ENCODE peak calls at places on chromosomes 13 and 19, in nine cellular contexts. One of them, this sample, is unnamed.

GRCh38 chr19:45100797-45101196 is 7.8 kb downstream of the PPP1R37 start:
- DNase-seq in fibroblast of villous mesenchyme: peak
- DNase-seq in left ventricle myocardium inferior: no peak
- DNase-seq in MM.1S: no peak
- DNase-seq in RWPE2: no peak
- DNase-seq in fibroblast of the aortic adventitia: no peak
- DNase-seq in kidney epithelial cell: no peak
- DNase-seq in adrenal gland: peak
- DNase-seq in fibroblast of mammary gland: peak
- DNase-seq in this sample: no peak

GRCh38 chr13:99103536-99103935 is 97.1 kb upstream of the UBAC2 start:
- DNase-seq in fibroblast of villous mesenchyme: no peak
- DNase-seq in left ventricle myocardium inferior: no peak
- DNase-seq in MM.1S: no peak
- DNase-seq in RWPE2: no peak
- DNase-seq in fibroblast of the aortic adventitia: no peak
- DNase-seq in kidney epithelial cell: no peak
- DNase-seq in adrenal gland: no peak
- DNase-seq in fibroblast of mammary gland: no peak
- DNase-seq in this sample: no peak

GRCh38 chr13:37001921-37002250 is 1.3 kb downstream of the EXOSC8 start:
- DNase-seq in fibroblast of villous mesenchyme: no peak
- DNase-seq in left ventricle myocardium inferior: no peak
- DNase-seq in MM.1S: no peak
- DNase-seq in RWPE2: no peak
- DNase-seq in fibroblast of the aortic adventitia: no peak
- DNase-seq in kidney epithelial cell: no peak
- DNase-seq in adrenal gland: no peak
- DNase-seq in fibroblast of mammary gland: no peak
- DNase-seq in this sample: no peak

GRCh38 chr13:94534171-94534570 is 54.7 kb upstream of the DCT start:
- DNase-seq in fibroblast of villous mesenchyme: no peak
- DNase-seq in left ventricle myocardium inferior: no peak
- DNase-seq in MM.1S: no peak
- DNase-seq in RWPE2: no peak
- DNase-seq in fibroblast of the aortic adventitia: no peak
- DNase-seq in kidney epithelial cell: no peak
- DNase-seq in adrenal gland: no peak
- DNase-seq in fibroblast of mammary gland: peak
- DNase-seq in this sample: no peak

GRCh38 chr19:16258440-16258903 is 60.8 kb downstream of the AP1M1 start:
- DNase-seq in fibroblast of villous mesenchyme: no peak
- DNase-seq in left ventricle myocardium inferior: peak
- DNase-seq in MM.1S: no peak
- DNase-seq in RWPE2: no peak
- DNase-seq in fibroblast of the aortic adventitia: no peak
- DNase-seq in kidney epithelial cell: no peak
- DNase-seq in adrenal gland: peak
- DNase-seq in fibroblast of mammary gland: no peak
- DNase-seq in this sample: no peak

GRCh38 chr19:12801466-12802266 is at the start of the genes PRDX2 and THSD8:
- DNase-seq in fibroblast of villous mesenchyme: peak
- DNase-seq in left ventricle myocardium inferior: peak
- DNase-seq in MM.1S: peak
- DNase-seq in RWPE2: peak
- DNase-seq in fibroblast of the aortic adventitia: peak
- DNase-seq in kidney epithelial cell: no peak
- DNase-seq in adrenal gland: peak
- DNase-seq in fibroblast of mammary gland: peak
- DNase-seq in this sample: peak

GRCh38 chr13:25132021-25132420 is 36.1 kb downstream of the PABPC3 start:
- DNase-seq in fibroblast of villous mesenchyme: no peak
- DNase-seq in left ventricle myocardium inferior: no peak
- DNase-seq in MM.1S: no peak
- DNase-seq in RWPE2: no peak
- DNase-seq in fibroblast of the aortic adventitia: no peak
- DNase-seq in kidney epithelial cell: no peak
- DNase-seq in adrenal gland: no peak
- DNase-seq in fibroblast of mammary gland: no peak
- DNase-seq in this sample: no peak

GRCh38 chr19:1221904-1222255 is 15.9 kb downstream of the CBARP start:
- DNase-seq in fibroblast of villous mesenchyme: no peak
- DNase-seq in left ventricle myocardium inferior: no peak
- DNase-seq in MM.1S: no peak
- DNase-seq in RWPE2: no peak
- DNase-seq in fibroblast of the aortic adventitia: no peak
- DNase-seq in kidney epithelial cell: no peak
- DNase-seq in adrenal gland: no peak
- DNase-seq in fibroblast of mammary gland: no peak
- DNase-seq in this sample: no peak

GRCh38 chr13:113049981-113050380 is 55.6 kb upstream of the F7 start:
- DNase-seq in fibroblast of villous mesenchyme: no peak
- DNase-seq in left ventricle myocardium inferior: no peak
- DNase-seq in MM.1S: no peak
- DNase-seq in RWPE2: peak
- DNase-seq in fibroblast of the aortic adventitia: no peak
- DNase-seq in kidney epithelial cell: no peak
- DNase-seq in adrenal gland: no peak
- DNase-seq in fibroblast of mammary gland: no peak
- DNase-seq in this sample: no peak

GRCh38 chr19:48351341-48351752 is 12.4 kb downstream of the TMEM143 start:
- DNase-seq in fibroblast of villous mesenchyme: peak
- DNase-seq in left ventricle myocardium inferior: peak
- DNase-seq in MM.1S: peak
- DNase-seq in RWPE2: no peak
- DNase-seq in fibroblast of the aortic adventitia: peak
- DNase-seq in kidney epithelial cell: no peak
- DNase-seq in adrenal gland: peak
- DNase-seq in fibroblast of mammary gland: peak
- DNase-seq in this sample: peak

GRCh38 chr19:42695811-42696503 is 44.3 kb downstream of the PSG3 start:
- DNase-seq in fibroblast of villous mesenchyme: no peak
- DNase-seq in left ventricle myocardium inferior: no peak
- DNase-seq in MM.1S: no peak
- DNase-seq in RWPE2: no peak
- DNase-seq in fibroblast of the aortic adventitia: no peak
- DNase-seq in kidney epithelial cell: no peak
- DNase-seq in adrenal gland: no peak
- DNase-seq in fibroblast of mammary gland: no peak
- DNase-seq in this sample: no peak

GRCh38 chr19:35013047-35013819 is 13.1 kb downstream of the GRAMD1A start:
- DNase-seq in fibroblast of villous mesenchyme: peak
- DNase-seq in left ventricle myocardium inferior: peak
- DNase-seq in MM.1S: peak
- DNase-seq in RWPE2: no peak
- DNase-seq in fibroblast of the aortic adventitia: peak
- DNase-seq in kidney epithelial cell: no peak
- DNase-seq in adrenal gland: peak
- DNase-seq in fibroblast of mammary gland: peak
- DNase-seq in this sample: peak

GRCh38 chr19:14185158-14185557 is 20.8 kb downstream of the ADGRL1 start:
- DNase-seq in fibroblast of villous mesenchyme: no peak
- DNase-seq in left ventricle myocardium inferior: no peak
- DNase-seq in MM.1S: no peak
- DNase-seq in RWPE2: no peak
- DNase-seq in fibroblast of the aortic adventitia: no peak
- DNase-seq in kidney epithelial cell: no peak
- DNase-seq in adrenal gland: no peak
- DNase-seq in fibroblast of mammary gland: no peak
- DNase-seq in this sample: no peak

GRCh38 chr13:113539176-113539575 is 45.4 kb upstream of the TFDP1 start:
- DNase-seq in fibroblast of villous mesenchyme: no peak
- DNase-seq in left ventricle myocardium inferior: no peak
- DNase-seq in MM.1S: no peak
- DNase-seq in RWPE2: peak
- DNase-seq in fibroblast of the aortic adventitia: no peak
- DNase-seq in kidney epithelial cell: no peak
- DNase-seq in adrenal gland: no peak
- DNase-seq in fibroblast of mammary gland: no peak
- DNase-seq in this sample: no peak

GRCh38 chr13:59409211-59409610 is 754.5 kb downstream of the DIAPH3 start:
- DNase-seq in fibroblast of villous mesenchyme: peak
- DNase-seq in left ventricle myocardium inferior: peak
- DNase-seq in MM.1S: no peak
- DNase-seq in RWPE2: no peak
- DNase-seq in fibroblast of the aortic adventitia: no peak
- DNase-seq in kidney epithelial cell: no peak
- DNase-seq in adrenal gland: peak
- DNase-seq in fibroblast of mammary gland: no peak
- DNase-seq in this sample: no peak

GRCh38 chr13:110627351-110627750 is 12.0 kb downstream of the NAXD start:
- DNase-seq in fibroblast of villous mesenchyme: no peak
- DNase-seq in left ventricle myocardium inferior: no peak
- DNase-seq in MM.1S: no peak
- DNase-seq in RWPE2: no peak
- DNase-seq in fibroblast of the aortic adventitia: no peak
- DNase-seq in kidney epithelial cell: no peak
- DNase-seq in adrenal gland: no peak
- DNase-seq in fibroblast of mammary gland: no peak
- DNase-seq in this sample: no peak

DNA sequence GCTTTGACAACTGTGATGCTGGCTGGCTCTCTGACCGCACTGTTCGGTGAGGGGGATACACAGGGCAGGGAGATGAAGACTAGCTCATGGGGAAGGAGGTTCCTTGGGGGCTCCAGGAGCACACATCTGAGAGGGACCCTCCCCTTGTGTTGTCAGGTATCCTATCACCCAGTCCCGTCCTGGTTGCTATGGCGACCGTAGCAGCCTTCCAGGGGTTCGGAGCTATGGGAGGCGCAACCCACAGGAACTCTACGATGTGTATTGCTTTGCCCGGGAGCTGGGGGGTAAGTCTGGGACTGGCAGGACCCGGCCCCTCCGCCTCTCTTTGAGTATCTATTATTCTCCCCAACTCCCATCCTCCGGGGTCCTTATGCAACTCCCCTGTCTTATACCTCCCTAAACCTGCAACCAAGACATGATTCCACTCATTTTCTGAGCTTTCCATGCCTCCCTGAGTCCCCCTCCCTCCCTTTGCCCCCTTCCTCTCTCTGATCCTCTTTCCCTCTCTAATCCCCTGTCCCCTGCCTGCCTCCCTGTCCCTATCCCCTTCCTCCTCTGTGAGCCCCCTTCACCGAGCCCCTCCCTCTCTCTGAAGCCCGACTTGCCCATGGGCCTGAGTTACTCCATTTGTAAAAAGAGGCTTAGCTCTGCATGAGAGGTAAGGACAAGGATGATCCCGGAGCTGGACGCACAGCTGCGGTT is 12.5 kb downstream of the NCAN start:
- DNase-seq in fibroblast of villous mesenchyme: no peak
- DNase-seq in left ventricle myocardium inferior: no peak
- DNase-seq in MM.1S: no peak
- DNase-seq in RWPE2: no peak
- DNase-seq in fibroblast of the aortic adventitia: no peak
- DNase-seq in kidney epithelial cell: no peak
- DNase-seq in adrenal gland: no peak
- DNase-seq in fibroblast of mammary gland: no peak
- DNase-seq in this sample: no peak
- H3K4me3 ChIP-seq in fibroblast of villous mesenchyme: peak
- H3K4me3 ChIP-seq in left ventricle myocardium inferior: peak
- H3K4me3 ChIP-seq in MM.1S: no peak
- H3K4me3 ChIP-seq in RWPE2: no peak
- H3K4me3 ChIP-seq in fibroblast of the aortic adventitia: no peak
- H3K4me3 ChIP-seq in kidney epithelial cell: no peak
- H3K4me3 ChIP-seq in adrenal gland: peak
- H3K4me3 ChIP-seq in fibroblast of mammary gland: no peak
- H3K4me3 ChIP-seq in this sample: no peak

DNA sequence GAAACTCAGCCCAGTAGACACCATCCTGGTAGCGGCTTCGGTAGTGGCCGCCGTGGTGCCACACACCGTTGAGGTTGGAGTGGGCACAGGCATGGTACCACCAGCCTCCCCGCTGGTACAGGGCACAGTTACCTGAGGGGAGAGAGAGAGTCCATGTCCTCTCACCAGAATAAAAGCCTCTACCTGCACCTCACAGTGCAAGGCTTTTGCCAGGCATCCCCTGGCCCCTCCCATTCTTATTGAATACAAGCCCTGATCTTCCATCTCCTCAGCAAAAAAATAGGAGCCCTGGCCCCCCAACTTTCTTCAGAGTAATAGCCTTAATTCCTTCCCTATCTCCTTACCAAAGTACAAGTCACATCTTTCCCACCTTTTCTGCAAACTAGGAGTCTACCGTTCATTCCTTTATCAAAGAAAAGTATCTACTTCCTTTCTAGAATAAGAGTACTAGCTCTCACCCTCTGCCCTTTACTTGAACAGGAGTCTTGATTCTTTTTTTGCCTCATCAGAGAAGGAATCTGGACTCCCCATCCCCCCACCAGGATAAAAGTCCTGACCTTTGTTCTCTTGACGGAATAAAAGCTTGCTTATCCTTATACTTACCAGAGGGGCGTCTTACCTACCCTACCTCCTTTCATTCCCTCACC is 6.7 kb downstream of the SHFL start:
- DNase-seq in fibroblast of villous mesenchyme: no peak
- DNase-seq in left ventricle myocardium inferior: no peak
- DNase-seq in MM.1S: no peak
- DNase-seq in RWPE2: no peak
- DNase-seq in fibroblast of the aortic adventitia: no peak
- DNase-seq in kidney epithelial cell: no peak
- DNase-seq in adrenal gland: no peak
- DNase-seq in fibroblast of mammary gland: no peak
- DNase-seq in this sample: no peak
- H3K4me3 ChIP-seq in fibroblast of villous mesenchyme: no peak
- H3K4me3 ChIP-seq in left ventricle myocardium inferior: no peak
- H3K4me3 ChIP-seq in MM.1S: no peak
- H3K4me3 ChIP-seq in RWPE2: no peak
- H3K4me3 ChIP-seq in fibroblast of the aortic adventitia: no peak
- H3K4me3 ChIP-seq in kidney epithelial cell: no peak
- H3K4me3 ChIP-seq in adrenal gland: no peak
- H3K4me3 ChIP-seq in fibroblast of mammary gland: no peak
- H3K4me3 ChIP-seq in this sample: no peak

DNA sequence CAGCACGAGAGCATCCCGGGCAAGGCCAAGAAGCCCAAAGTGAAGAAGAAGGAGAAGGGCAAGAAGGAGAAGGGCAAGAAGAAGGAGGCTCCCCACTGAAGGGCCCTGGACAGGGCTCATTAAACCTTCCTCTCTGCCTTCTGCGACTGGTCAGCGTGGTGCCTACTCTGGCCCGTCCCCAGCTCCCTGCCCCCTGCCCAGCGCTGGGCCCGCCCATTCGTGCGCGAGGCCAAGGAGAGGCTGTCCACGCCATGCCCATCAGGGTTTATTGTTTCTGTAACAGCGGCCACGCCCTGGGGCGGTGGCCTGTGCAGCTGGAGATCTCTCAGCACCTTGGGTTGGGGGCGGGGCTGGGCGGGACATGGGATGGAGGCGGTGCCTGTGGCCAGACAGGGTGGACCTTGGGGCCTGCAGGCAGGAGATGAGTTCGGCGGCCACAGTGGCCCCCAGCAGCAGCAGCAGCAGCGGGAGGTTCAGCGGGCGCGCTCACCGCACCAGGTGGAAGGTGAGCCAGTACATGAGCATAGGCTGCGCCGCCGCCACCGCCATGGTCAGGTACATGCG is 897 bp downstream of the C19orf33 start:
- DNase-seq in fibroblast of villous mesenchyme: peak
- DNase-seq in left ventricle myocardium inferior: peak
- DNase-seq in MM.1S: no peak
- DNase-seq in RWPE2: peak
- DNase-seq in fibroblast of the aortic adventitia: no peak
- DNase-seq in kidney epithelial cell: peak
- DNase-seq in adrenal gland: no peak
- DNase-seq in fibroblast of mammary gland: no peak
- DNase-seq in this sample: no peak
- H3K4me3 ChIP-seq in fibroblast of villous mesenchyme: peak
- H3K4me3 ChIP-seq in left ventricle myocardium inferior: peak
- H3K4me3 ChIP-seq in MM.1S: no peak
- H3K4me3 ChIP-seq in RWPE2: peak
- H3K4me3 ChIP-seq in fibroblast of the aortic adventitia: no peak
- H3K4me3 ChIP-seq in kidney epithelial cell: peak
- H3K4me3 ChIP-seq in adrenal gland: no peak
- H3K4me3 ChIP-seq in fibroblast of mammary gland: no peak
- H3K4me3 ChIP-seq in this sample: no peak

GRCh38 chr19:37007587-37008220 is 70.5 kb upstream of the ZNF420 start:
- DNase-seq in fibroblast of villous mesenchyme: peak
- DNase-seq in left ventricle myocardium inferior: peak
- DNase-seq in MM.1S: no peak
- DNase-seq in RWPE2: no peak
- DNase-seq in fibroblast of the aortic adventitia: no peak
- DNase-seq in kidney epithelial cell: no peak
- DNase-seq in adrenal gland: peak
- DNase-seq in fibroblast of mammary gland: peak
- DNase-seq in this sample: no peak
- H3K4me3 ChIP-seq in fibroblast of villous mesenchyme: peak
- H3K4me3 ChIP-seq in left ventricle myocardium inferior: peak
- H3K4me3 ChIP-seq in MM.1S: no peak
- H3K4me3 ChIP-seq in RWPE2: no peak
- H3K4me3 ChIP-seq in fibroblast of the aortic adventitia: no peak
- H3K4me3 ChIP-seq in kidney epithelial cell: peak
- H3K4me3 ChIP-seq in adrenal gland: peak
- H3K4me3 ChIP-seq in fibroblast of mammary gland: peak
- H3K4me3 ChIP-seq in this sample: no peak